ENCODE peak calls at places on chromosome 17, in four cellular contexts. T, E, Z and B are unnamed samples.

GRCh38 chr17:57234252-57235092 is 21.9 kb upstream of the MSI2 start:
- DNase-seq in T (no peak), E (no peak), Z (no peak), B (no peak)

GRCh38 chr17:36979585-36979941 is 30.8 kb downstream of the AATF start:
- DNase-seq in T (peak; percentile 4), E (no peak), Z (no peak), B (no peak)

GRCh38 chr17:48642059-48642842 is 16.1 kb upstream of the HOXB9 start:
- DNase-seq in T (no peak), E (no peak), Z (no peak), B (no peak)

GRCh38 chr17:1996243-1997145 is 28.6 kb downstream of the RTN4RL1 start:
- DNase-seq in T (no peak), E (no peak), Z (peak; percentile 28), B (no peak)

GRCh38 chr17:37220609-37220953 is 155.2 kb upstream of the C17orf78 start:
- DNase-seq in T (no peak), E (no peak), Z (no peak), B (peak; percentile 34)

GRCh38 chr17:30226878-30227277 is 8.6 kb downstream of the SLC6A4 start:
- DNase-seq in T (no peak), E (no peak), Z (no peak), B (no peak)

GRCh38 chr17:43871947-43872690 is 25.1 kb downstream of the CD300LG start:
- DNase-seq in T (no peak), E (no peak), Z (no peak), B (no peak)

GRCh38 chr17:78255029-78255656 is 23.7 kb downstream of the TMEM235 start:
- DNase-seq in T (no peak), E (no peak), Z (no peak), B (no peak)

GRCh38 chr17:47698749-47699535 is 5.0 kb downstream of the TBKBP1 start:
- DNase-seq in T (peak; percentile 80), E (peak; percentile 76), Z (peak; percentile 55), B (peak; percentile 82)

GRCh38 chr17:19546289-19547065 is 12.8 kb downstream of the SLC47A1 start:
- DNase-seq in T (no peak), E (no peak), Z (peak; percentile 44), B (no peak)

GRCh38 chr17:64412944-64413381 is 22.3 kb upstream of the PECAM1 start:
- DNase-seq in T (no peak), E (no peak), Z (no peak), B (no peak)

GRCh38 chr17:66126231-66126630 is 65.7 kb downstream of the CEP112 start:
- DNase-seq in T (no peak), E (no peak), Z (no peak), B (no peak)

GRCh38 chr17:18219016-18219415 is 6.4 kb upstream of the LLGL1 start:
- DNase-seq in T (no peak), E (no peak), Z (peak; percentile 49), B (no peak)

GRCh38 chr17:60065136-60065535 is 13.6 kb downstream of the HEATR6 start:
- DNase-seq in T (no peak), E (no peak), Z (no peak), B (no peak)

GRCh38 chr17:77944390-77945222 is 13.9 kb upstream of the TNRC6C start:
- DNase-seq in T (no peak), E (no peak), Z (no peak), B (no peak)

GRCh38 chr17:7056386-7056785 is 12.5 kb upstream of the SLC16A11 start:
- DNase-seq in T (no peak), E (no peak), Z (no peak), B (no peak)

GRCh38 chr17:48543854-48544355 is 1.0 kb downstream of the HOXB2 start:
- DNase-seq in T (no peak), E (no peak), Z (peak; percentile 44), B (no peak)

GRCh38 chr17:29042679-29043538 is at the start of gene PIPOX:
- DNase-seq in T (peak; percentile 56), E (no peak), Z (no peak), B (peak; percentile 50)

GRCh38 chr17:43626066-43626465 is 35.7 kb downstream of the MEOX1 start:
- DNase-seq in T (no peak), E (no peak), Z (no peak), B (no peak)

GRCh38 chr17:74008196-74008595 is 195.3 kb upstream of the RPL38 start:
- DNase-seq in T (peak; percentile 79), E (peak; percentile 22), Z (no peak), B (peak; percentile 16)

GRCh38 chr17:11031787-11032186 is 193.9 kb upstream of the PIRT start:
- DNase-seq in T (peak; percentile 13), E (no peak), Z (no peak), B (no peak)

GRCh38 chr17:18167421-18167820 is 16.2 kb upstream of the ALKBH5 start:
- DNase-seq in T (no peak), E (no peak), Z (no peak), B (no peak)

GRCh38 chr17:72719582-72720493 is 372.6 kb downstream of the SLC39A11 start:
- DNase-seq in T (no peak), E (peak; percentile 48), Z (no peak), B (no peak)

GRCh38 chr17:67022451-67022810 is 21.9 kb upstream of the CACNG1 start:
- DNase-seq in T (no peak), E (no peak), Z (no peak), B (no peak)

GRCh38 chr17:58282442-58282841 is 1.7 kb upstream of the MPO start:
- DNase-seq in T (no peak), E (no peak), Z (no peak), B (no peak)

GRCh38 chr17:81295678-81296381 is 723 bp upstream of the SLC38A10 start:
- DNase-seq in T (peak; percentile 87), E (no peak), Z (no peak), B (no peak)

GRCh38 chr17:7191571-7192270 is 12.6 kb upstream of the ASGR1 start:
- DNase-seq in T (peak; percentile 77), E (peak; percentile 48), Z (no peak), B (no peak)

GRCh38 chr17:39062846-39063680 is 88.4 kb downstream of the PLXDC1 start:
- DNase-seq in T (no peak), E (no peak), Z (no peak), B (no peak)

GRCh38 chr17:81635973-81636504 is 873 bp downstream of the NPLOC4 start:
- DNase-seq in T (peak; percentile 78), E (no peak), Z (no peak), B (no peak)

GRCh38 chr17:32688221-32688620 is 188.7 kb downstream of the MYO1D start:
- DNase-seq in T (no peak), E (no peak), Z (no peak), B (no peak)

GRCh38 chr17:40935624-40936023 is 1.8 kb downstream of the KRT23 start:
- DNase-seq in T (peak; percentile 9), E (no peak), Z (no peak), B (no peak)

GRCh38 chr17:64240741-64241347 is 22.2 kb downstream of the TEX2 start:
- DNase-seq in T (no peak), E (no peak), Z (peak; percentile 50), B (no peak)